ENCODE peak calls at places on chromosomes 7 and 10, in ten cellular contexts. X, W, B, E, J, O, D, Q, T and L are unnamed samples.

GRCh38 chr7:153193144-153193595 is 433.6 kb downstream of the ACTR3B start:
- DNase-seq in Q (no peak), O (peak; percentile 59), D (peak; percentile 1), J (no peak), E (peak; percentile 70), B (peak; percentile 33), X (no peak), T (peak; percentile 75), W (peak; percentile 13), L (peak; percentile 74)

GRCh38 chr10:59913547-59914237 is 7.3 kb upstream of the CCDC6 start:
- DNase-seq in E (no peak), J (no peak), D (no peak), B (no peak), O (no peak), X (no peak), Q (no peak), W (no peak), T (no peak), L (no peak)

GRCh38 chr10:128130051-128130450 is 3.8 kb upstream of the MKI67 start:
- DNase-seq in D (no peak), O (no peak), W (no peak), J (no peak), B (no peak), Q (no peak), X (no peak), E (no peak), T (no peak), L (no peak)

GRCh38 chr10:130757821-130758489 is 553.6 kb downstream of the TCERG1L start:
- DNase-seq in E (no peak), B (no peak), J (no peak), W (no peak), X (no peak), D (no peak), T (peak; percentile 53), O (peak; percentile 23), Q (no peak), L (no peak)

GRCh38 chr10:36555036-36555435 is 570.4 kb upstream of the ANKRD30A start:
- DNase-seq in O (no peak), E (no peak), B (no peak), Q (no peak), J (no peak), T (no peak), D (no peak), W (peak; percentile 15), X (no peak), L (no peak)

GRCh38 chr7:141675431-141676210 is 26.3 kb downstream of the DENND11 start:
- DNase-seq in X (no peak), D (no peak), W (no peak), Q (no peak), E (no peak), O (no peak), J (no peak), B (no peak), T (no peak), L (no peak)

GRCh38 chr7:136958016-136958415 is 89.6 kb downstream of the CHRM2 start:
- DNase-seq in T (no peak), X (no peak), O (no peak), Q (no peak), W (no peak), E (no peak), J (no peak), B (no peak), D (no peak), L (no peak)

GRCh38 chr7:31061185-31061584 is 9.1 kb downstream of the ADCYAP1R1 start:
- DNase-seq in W (no peak), B (no peak), D (no peak), Q (no peak), O (no peak), J (no peak), E (no peak), T (no peak), X (no peak), L (no peak)

GRCh38 chr7:3210531-3210930 is 90.5 kb upstream of the SDK1 start:
- DNase-seq in T (no peak), B (no peak), Q (no peak), X (no peak), W (no peak), D (no peak), E (no peak), J (no peak), O (no peak), L (no peak)

GRCh38 chr10:28509286-28509685 is 23.6 kb upstream of the WAC start:
- DNase-seq in B (no peak), J (no peak), W (no peak), D (no peak), Q (no peak), X (no peak), T (no peak), E (no peak), O (no peak), L (no peak)

GRCh38 chr10:287814-288213 is 152.6 kb downstream of the ZMYND11 start:
- DNase-seq in T (no peak), J (no peak), B (no peak), E (no peak), O (no peak), D (no peak), W (no peak), X (no peak), Q (no peak), L (no peak)

GRCh38 chr7:112362053-112362650 is 88.1 kb upstream of the IFRD1 start:
- DNase-seq in T (no peak), W (no peak), B (no peak), X (no peak), J (no peak), O (no peak), Q (no peak), D (no peak), E (no peak), L (no peak)

GRCh38 chr7:91033574-91033973 is 230.7 kb upstream of the FZD1 start:
- DNase-seq in X (no peak), B (no peak), J (no peak), D (no peak), Q (no peak), E (no peak), T (no peak), O (no peak), W (no peak), L (no peak)

GRCh38 chr7:23076774-23077173 is 28.8 kb upstream of the KLHL7 start:
- DNase-seq in O (no peak), E (no peak), J (no peak), D (no peak), Q (no peak), W (no peak), T (peak; percentile 29), X (no peak), B (no peak), L (no peak)

GRCh38 chr7:17560516-17560915 is 262.1 kb downstream of the AHR start:
- DNase-seq in E (no peak), X (no peak), D (no peak), O (no peak), Q (no peak), W (no peak), J (no peak), B (no peak), T (no peak), L (no peak)

GRCh38 chr7:100013328-100013676 is 2.1 kb upstream of the ZKSCAN1 start:
- DNase-seq in J (no peak), X (no peak), W (no peak), O (no peak), T (no peak), Q (no peak), D (peak; percentile 27), B (no peak), E (no peak), L (no peak)

GRCh38 chr10:13684813-13685511 is 98.2 kb downstream of the PRPF18 start:
- DNase-seq in Q (no peak), J (no peak), W (no peak), E (no peak), B (no peak), D (no peak), T (peak; percentile 21), X (no peak), O (no peak), L (no peak)

GRCh38 chr10:71077143-71077581 is 135.2 kb upstream of the UNC5B start:
- DNase-seq in X (no peak), E (no peak), Q (no peak), T (no peak), D (no peak), J (no peak), B (no peak), O (peak; percentile 37), W (no peak), L (no peak)